ENCODE peak calls at places on chromosomes 3 and 15, in four cellular contexts. One of them, this sample, is unnamed.

GRCh38 chr3:124360140-124360539 is 368.2 kb upstream of the ROPN1 start:
- DNase-seq in PC-9: no peak
- DNase-seq in psoas muscle: no peak
- DNase-seq in MM.1S: no peak
- DNase-seq in this sample: no peak

GRCh38 chr3:167246252-167246651 is 133.8 kb downstream of the ZBBX start:
- DNase-seq in PC-9: no peak
- DNase-seq in psoas muscle: no peak
- DNase-seq in MM.1S: no peak
- DNase-seq in this sample: no peak

GRCh38 chr15:68315495-68316007 is 38.0 kb downstream of the FEM1B start:
- DNase-seq in PC-9: no peak
- DNase-seq in psoas muscle: no peak
- DNase-seq in MM.1S: no peak
- DNase-seq in this sample: no peak

GRCh38 chr15:98611031-98611430 is 37.3 kb upstream of the IGF1R start:
- DNase-seq in psoas muscle: no peak
- DNase-seq in MM.1S: no peak
- DNase-seq in PC-9: no peak
- DNase-seq in this sample: no peak

GRCh38 chr3:11560746-11561145 is 83.0 kb downstream of the VGLL4 start:
- DNase-seq in PC-9: no peak
- DNase-seq in MM.1S: no peak
- DNase-seq in psoas muscle: no peak
- DNase-seq in this sample: no peak

GRCh38 chr15:84783493-84784251 is 33.5 kb upstream of the ALPK3 start:
- DNase-seq in psoas muscle: no peak
- DNase-seq in MM.1S: no peak
- DNase-seq in PC-9: no peak
- DNase-seq in this sample: no peak

GRCh38 chr15:26974120-26974780 is 3.3 kb downstream of the GABRG3 start:
- DNase-seq in PC-9: no peak
- DNase-seq in psoas muscle: no peak
- DNase-seq in MM.1S: peak; percentile 37
- DNase-seq in this sample: peak; percentile 11

GRCh38 chr3:2655229-2655701 is 454.9 kb downstream of the IL5RA start:
- DNase-seq in PC-9: no peak
- DNase-seq in MM.1S: no peak
- DNase-seq in psoas muscle: no peak
- DNase-seq in this sample: no peak

GRCh38 chr15:34360298-34360697 is 6.7 kb downstream of the LPCAT4 start:
- DNase-seq in psoas muscle: no peak
- DNase-seq in PC-9: peak; percentile 94
- DNase-seq in MM.1S: no peak
- DNase-seq in this sample: no peak

GRCh38 chr3:79012946-79013362 is 754.8 kb downstream of the ROBO1 start:
- DNase-seq in PC-9: no peak
- DNase-seq in psoas muscle: no peak
- DNase-seq in MM.1S: no peak
- DNase-seq in this sample: no peak

GRCh38 chr15:52191207-52191606 is at the start of gene GNB5:
- DNase-seq in PC-9: no peak
- DNase-seq in MM.1S: no peak
- DNase-seq in psoas muscle: no peak
- DNase-seq in this sample: peak; percentile 95

GRCh38 chr15:95875141-95875643 is 455.3 kb upstream of the NR2F2 start:
- DNase-seq in psoas muscle: no peak
- DNase-seq in MM.1S: peak; percentile 43
- DNase-seq in PC-9: peak; percentile 79
- DNase-seq in this sample: no peak

GRCh38 chr3:7682822-7683229 is 818.8 kb upstream of the LMCD1 start:
- DNase-seq in PC-9: no peak
- DNase-seq in MM.1S: no peak
- DNase-seq in psoas muscle: peak; percentile 15
- DNase-seq in this sample: no peak

GRCh38 chr3:36814071-36814717 is 49.8 kb upstream of the DCLK3 start:
- DNase-seq in MM.1S: no peak
- DNase-seq in psoas muscle: no peak
- DNase-seq in PC-9: no peak
- DNase-seq in this sample: no peak

GRCh38 chr15:93497256-93497655 is 408.2 kb upstream of the RGMA start:
- DNase-seq in PC-9: no peak
- DNase-seq in MM.1S: no peak
- DNase-seq in psoas muscle: no peak
- DNase-seq in this sample: no peak

GRCh38 chr3:189584609-189585008 is 46.6 kb upstream of the TP63 start:
- DNase-seq in MM.1S: no peak
- DNase-seq in psoas muscle: no peak
- DNase-seq in PC-9: no peak
- DNase-seq in this sample: no peak

GRCh38 chr3:112446343-112446742 is 52.9 kb downstream of the BTLA start:
- DNase-seq in MM.1S: no peak
- DNase-seq in psoas muscle: no peak
- DNase-seq in PC-9: no peak
- DNase-seq in this sample: no peak

GRCh38 chr3:47791193-47791855 is 9.6 kb upstream of the SMARCC1 start:
- DNase-seq in psoas muscle: no peak
- DNase-seq in MM.1S: no peak
- DNase-seq in PC-9: no peak
- DNase-seq in this sample: no peak

GRCh38 chr3:67739851-67740250 is 85.4 kb upstream of the SUCLG2 start:
- DNase-seq in PC-9: no peak
- DNase-seq in MM.1S: no peak
- DNase-seq in psoas muscle: no peak
- DNase-seq in this sample: no peak

GRCh38 chr3:143849854-143850549 is 1.7 kb upstream of the SLC9A9 start:
- DNase-seq in MM.1S: peak; percentile 88
- DNase-seq in PC-9: no peak
- DNase-seq in psoas muscle: no peak
- DNase-seq in this sample: no peak

GRCh38 chr3:73867524-73867923 is 242.8 kb upstream of the PDZRN3 start:
- DNase-seq in MM.1S: no peak
- DNase-seq in psoas muscle: no peak
- DNase-seq in PC-9: no peak
- DNase-seq in this sample: no peak

GRCh38 chr3:36817806-36818205 is 53.5 kb upstream of the DCLK3 start:
- DNase-seq in MM.1S: no peak
- DNase-seq in PC-9: no peak
- DNase-seq in psoas muscle: no peak
- DNase-seq in this sample: peak; percentile 18

GRCh38 chr3:46370784-46371183 is at the start of gene CCR5:
- DNase-seq in PC-9: no peak
- DNase-seq in psoas muscle: no peak
- DNase-seq in MM.1S: peak; percentile 60
- DNase-seq in this sample: no peak

GRCh38 chr15:47349179-47349578 is 368.1 kb upstream of the SEMA6D start:
- DNase-seq in PC-9: no peak
- DNase-seq in MM.1S: no peak
- DNase-seq in psoas muscle: no peak
- DNase-seq in this sample: no peak

GRCh38 chr15:94671845-94672524 is 440.6 kb downstream of the MCTP2 start:
- DNase-seq in MM.1S: no peak
- DNase-seq in psoas muscle: no peak
- DNase-seq in PC-9: no peak
- DNase-seq in this sample: no peak

GRCh38 chr3:110123929-110124328 is 786.6 kb upstream of the DPPA4 start:
- DNase-seq in MM.1S: no peak
- DNase-seq in PC-9: no peak
- DNase-seq in psoas muscle: no peak
- DNase-seq in this sample: no peak

GRCh38 chr3:93936549-93936948 is 37.1 kb downstream of the PROS1 start:
- DNase-seq in MM.1S: no peak
- DNase-seq in PC-9: no peak
- DNase-seq in psoas muscle: no peak
- DNase-seq in this sample: no peak

GRCh38 chr15:52789601-52790165 is 453 bp downstream of the ONECUT1 start:
- DNase-seq in psoas muscle: no peak
- DNase-seq in MM.1S: no peak
- DNase-seq in PC-9: no peak
- DNase-seq in this sample: peak; percentile 43

GRCh38 chr15:58147151-58147550 is 9.0 kb downstream of the AQP9 start:
- DNase-seq in PC-9: no peak
- DNase-seq in MM.1S: no peak
- DNase-seq in psoas muscle: no peak
- DNase-seq in this sample: no peak

GRCh38 chr3:129577925-129578742 is 28.3 kb downstream of the PLXND1 start:
- DNase-seq in psoas muscle: peak; percentile 47
- DNase-seq in PC-9: no peak
- DNase-seq in MM.1S: no peak
- DNase-seq in this sample: no peak

GRCh38 chr3:137409584-137409983 is 354.5 kb upstream of the SOX14 start:
- DNase-seq in PC-9: no peak
- DNase-seq in MM.1S: no peak
- DNase-seq in psoas muscle: no peak
- DNase-seq in this sample: peak; percentile 11
- TF ChIP-seq CTCF in PC-9: peak; percentile 22
- TF ChIP-seq CTCF in MM.1S: no peak
- TF ChIP-seq CTCF in psoas muscle: no peak
- TF ChIP-seq CTCF in this sample: no peak

DNA sequence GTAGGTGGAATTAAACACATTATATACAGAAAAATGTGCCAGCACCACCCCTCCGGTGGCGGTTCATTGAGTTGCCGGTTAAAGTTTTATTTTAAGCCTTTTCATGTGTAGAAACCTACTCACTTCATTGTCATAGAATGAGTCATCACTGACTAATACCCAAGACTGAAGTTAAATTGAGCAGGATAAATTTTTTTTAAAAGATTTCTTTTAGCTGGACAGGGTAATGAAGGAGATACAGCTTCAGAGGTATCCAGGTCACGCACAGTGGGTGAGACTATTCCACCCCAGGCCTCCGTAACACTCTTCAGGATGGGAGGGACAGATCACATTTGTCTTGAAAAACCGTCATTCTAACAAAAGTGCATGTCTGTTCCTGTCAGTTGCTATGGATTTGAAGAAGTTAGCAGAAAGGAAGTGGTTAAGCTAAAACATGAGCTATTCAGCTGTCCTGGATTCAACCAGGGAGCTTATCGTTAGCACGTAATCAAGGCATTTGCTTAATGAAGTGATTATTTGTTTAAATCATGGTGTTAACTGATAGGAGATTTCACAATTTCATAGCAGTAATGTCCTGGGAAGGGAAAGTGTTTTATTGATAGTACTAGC is 23.3 kb downstream of the WHAMM start:
- DNase-seq in psoas muscle: no peak
- DNase-seq in PC-9: peak; percentile 87
- DNase-seq in MM.1S: no peak
- DNase-seq in this sample: no peak
- TF ChIP-seq CTCF in psoas muscle: peak; percentile 10
- TF ChIP-seq CTCF in PC-9: no peak
- TF ChIP-seq CTCF in MM.1S: no peak
- TF ChIP-seq CTCF in this sample: no peak

GRCh38 chr3:57112206-57112605 is 51.7 kb downstream of the SPATA12 start:
- DNase-seq in PC-9: no peak
- DNase-seq in psoas muscle: no peak
- DNase-seq in MM.1S: peak; percentile 11
- DNase-seq in this sample: no peak
- TF ChIP-seq CTCF in PC-9: peak; percentile 12
- TF ChIP-seq CTCF in psoas muscle: no peak
- TF ChIP-seq CTCF in MM.1S: peak; percentile 35
- TF ChIP-seq CTCF in this sample: peak; percentile 28

GRCh38 chr3:56254835-56255234 is 213.4 kb downstream of the ERC2 start:
- DNase-seq in MM.1S: no peak
- DNase-seq in psoas muscle: no peak
- DNase-seq in PC-9: no peak
- DNase-seq in this sample: no peak
- TF ChIP-seq CTCF in MM.1S: peak; percentile 36
- TF ChIP-seq CTCF in psoas muscle: no peak
- TF ChIP-seq CTCF in PC-9: peak; percentile 36
- TF ChIP-seq CTCF in this sample: no peak